ENCODE peak calls at places on chromosome 1, in ten cellular contexts. I, S, V, F, P, G, Y, O, E and L are unnamed samples.

GRCh38 chr1:201891451-201892045 is 2.9 kb downstream of the SHISA4 start:
- DNase-seq in Y (no peak), F (no peak), O (no peak), I (no peak), E (no peak), G (no peak), S (no peak), P (no peak), V (no peak), L (no peak)

GRCh38 chr1:201748331-201748730 is 80.6 kb upstream of the IPO9 start:
- DNase-seq in S (no peak), P (no peak), E (no peak), Y (no peak), O (peak), I (no peak), F (no peak), G (peak), V (peak), L (no peak)

GRCh38 chr1:18886003-18886335 is 16.4 kb downstream of the ALDH4A1 start:
- DNase-seq in E (no peak), G (no peak), O (peak), Y (no peak), V (peak), F (no peak), I (no peak), S (no peak), P (no peak), L (no peak)

GRCh38 chr1:12620142-12620865 is 2.3 kb upstream of the DHRS3 start:
- DNase-seq in S (peak), F (no peak), P (no peak), Y (no peak), V (no peak), I (no peak), O (no peak), G (no peak), E (peak), L (no peak)

GRCh38 chr1:67767103-67767502 is 66.2 kb downstream of the GNG12 start:
- DNase-seq in E (no peak), V (no peak), O (no peak), G (no peak), F (no peak), Y (no peak), P (no peak), I (no peak), S (no peak), L (no peak)

GRCh38 chr1:179591592-179592580 is at the start of gene TDRD5:
- DNase-seq in I (no peak), V (no peak), G (no peak), F (no peak), P (no peak), E (no peak), O (peak), S (peak), Y (peak), L (no peak)

GRCh38 chr1:110872745-110873435 is at the start of gene CD53:
- DNase-seq in O (no peak), I (no peak), V (no peak), P (peak), G (no peak), S (peak), F (no peak), E (peak), Y (no peak), L (peak)

GRCh38 chr1:228410671-228411070 is 4.0 kb upstream of the TRIM11 start:
- DNase-seq in I (no peak), V (no peak), E (no peak), P (no peak), Y (no peak), S (no peak), F (no peak), O (no peak), G (no peak), L (no peak)

GRCh38 chr1:8239039-8239305 is 78.9 kb upstream of the SLC45A1 start:
- DNase-seq in S (peak), F (no peak), V (peak), G (peak), E (no peak), P (no peak), I (no peak), Y (no peak), O (no peak), L (no peak)

GRCh38 chr1:43468403-43468802 is 14.7 kb upstream of the HYI start:
- DNase-seq in G (no peak), F (no peak), S (no peak), O (no peak), V (no peak), I (no peak), P (no peak), E (no peak), Y (no peak), L (no peak)

GRCh38 chr1:198330982-198331620 is 174.3 kb downstream of the NEK7 start:
- DNase-seq in V (no peak), Y (no peak), S (no peak), F (no peak), G (no peak), E (no peak), O (no peak), P (no peak), I (no peak), L (no peak)